ENCODE peak calls at places on chromosomes 1 and 21, in seven cellular contexts. E, K, X, P, C, J and Y are unnamed samples.

GRCh38 chr1:27519341-27520258 is 29.6 kb upstream of the WASF2 start:
- DNase-seq in E (no peak), K (no peak), X (no peak), P (peak; percentile 67), C (no peak), J (peak; percentile 77), Y (no peak)

GRCh38 chr1:202238914-202239313 is 45.3 kb downstream of the LGR6 start:
- DNase-seq in E (no peak), K (no peak), X (no peak), P (no peak), C (peak; percentile 13), J (no peak), Y (no peak)

GRCh38 chr1:44283524-44284173 is 70.4 kb downstream of the DMAP1 start:
- DNase-seq in E (no peak), K (no peak), X (no peak), P (no peak), C (no peak), J (no peak), Y (no peak)

GRCh38 chr1:153563339-153563952 is 2.2 kb downstream of the S100A2 start:
- DNase-seq in E (no peak), K (no peak), X (no peak), P (no peak), C (no peak), J (no peak), Y (no peak)

GRCh38 chr1:167648978-167649752 is 19.1 kb downstream of the RCSD1 start:
- DNase-seq in E (no peak), K (no peak), X (no peak), P (peak; percentile 64), C (peak; percentile 75), J (no peak), Y (no peak)

GRCh38 chr1:76501576-76502219 is 365.6 kb upstream of the ST6GALNAC5 start:
- DNase-seq in E (no peak), K (no peak), X (no peak), P (no peak), C (no peak), J (no peak), Y (no peak)

GRCh38 chr1:54971317-54971791 is 9.1 kb upstream of the TMEM61 start:
- DNase-seq in E (no peak), K (no peak), X (peak; percentile 45), P (no peak), C (no peak), J (no peak), Y (no peak)

GRCh38 chr1:206814716-206815341 is 42.5 kb upstream of the IL10 start:
- DNase-seq in E (peak; percentile 73), K (no peak), X (peak; percentile 67), P (no peak), C (no peak), J (no peak), Y (no peak)

GRCh38 chr1:5620997-5621396 is 371.2 kb downstream of the NPHP4 start:
- DNase-seq in E (no peak), K (no peak), X (no peak), P (no peak), C (no peak), J (no peak), Y (no peak)

GRCh38 chr1:233081686-233082085 is 131.3 kb downstream of the NTPCR start:
- DNase-seq in E (no peak), K (no peak), X (peak; percentile 73), P (no peak), C (no peak), J (no peak), Y (no peak)

GRCh38 chr21:39020751-39021474 is 162.3 kb downstream of the PSMG1 start:
- DNase-seq in E (peak; percentile 35), K (no peak), X (peak; percentile 92), P (peak; percentile 45), C (no peak), J (no peak), Y (no peak)

GRCh38 chr1:180188103-180188506 is 33.4 kb downstream of the QSOX1 start:
- DNase-seq in E (peak; percentile 76), K (no peak), X (peak; percentile 56), P (no peak), C (no peak), J (peak; percentile 86), Y (no peak)

GRCh38 chr1:32742132-32742947 is 39.8 kb upstream of the SYNC start:
- DNase-seq in E (peak; percentile 13), K (no peak), X (no peak), P (peak; percentile 38), C (no peak), J (peak; percentile 80), Y (no peak)

GRCh38 chr1:210624722-210625121 is 296.0 kb downstream of the HHAT start:
- DNase-seq in E (no peak), K (no peak), X (no peak), P (no peak), C (peak; percentile 26), J (no peak), Y (no peak)

GRCh38 chr1:12460911-12461621 is 156.9 kb downstream of the DHRS3 start:
- DNase-seq in E (no peak), K (no peak), X (no peak), P (peak; percentile 64), C (peak; percentile 46), J (no peak), Y (no peak)

GRCh38 chr1:5598824-5599395 is 393.3 kb downstream of the NPHP4 start:
- DNase-seq in E (no peak), K (no peak), X (no peak), P (no peak), C (no peak), J (no peak), Y (no peak)

GRCh38 chr1:201259476-201260235 is 23.6 kb upstream of the PKP1 start:
- DNase-seq in E (peak; percentile 57), K (no peak), X (peak; percentile 74), P (peak; percentile 43), C (no peak), J (no peak), Y (no peak)

GRCh38 chr1:19439464-19440171 is 45.7 kb downstream of the CAPZB start:
- DNase-seq in E (no peak), K (peak; percentile 14), X (no peak), P (peak; percentile 47), C (no peak), J (no peak), Y (no peak)

GRCh38 chr1:3838788-3839187 is 18.2 kb downstream of the CEP104 start:
- DNase-seq in E (no peak), K (no peak), X (no peak), P (no peak), C (no peak), J (no peak), Y (no peak)

GRCh38 chr1:44609412-44609767 is 64.9 kb downstream of the TMEM53 start:
- DNase-seq in E (peak; percentile 70), K (no peak), X (peak; percentile 70), P (peak; percentile 67), C (peak; percentile 34), J (no peak), Y (peak; percentile 12)

GRCh38 chr1:228487336-228488106 is at the start of gene RNF187:
- DNase-seq in E (peak; percentile 88), K (peak; percentile 81), X (no peak), P (peak; percentile 92), C (peak; percentile 82), J (peak; percentile 96), Y (peak; percentile 66)

GRCh38 chr1:1225238-1225845 is 6.5 kb downstream of the SDF4 start:
- DNase-seq in E (no peak), K (no peak), X (no peak), P (no peak), C (no peak), J (no peak), Y (no peak)

GRCh38 chr1:26097696-26098095 is 13.9 kb upstream of the PDIK1L start:
- DNase-seq in E (peak; percentile 56), K (no peak), X (peak; percentile 92), P (no peak), C (no peak), J (no peak), Y (no peak)

GRCh38 chr1:47901001-47901575 is 96.1 kb downstream of the TRABD2B start:
- DNase-seq in E (no peak), K (no peak), X (no peak), P (no peak), C (no peak), J (no peak), Y (no peak)